ENCODE peak calls at places on chromosomes 7 and 10, in four cellular contexts. One of them, this sample, is unnamed.

GRCh38 chr10:117217196-117217761 is 20.0 kb downstream of the KCNK18 start:
- DNase-seq in hypothalamus: no peak
- DNase-seq in CMK: no peak
- DNase-seq in COR-L47: no peak
- DNase-seq in this sample: no peak

GRCh38 chr10:49569031-49569765 is 30.3 kb upstream of the ERCC6 start:
- DNase-seq in hypothalamus: no peak
- DNase-seq in CMK: no peak
- DNase-seq in COR-L47: no peak
- DNase-seq in this sample: no peak

GRCh38 chr7:83413831-83414230 is 235.1 kb downstream of the SEMA3E start:
- DNase-seq in COR-L47: peak
- DNase-seq in hypothalamus: no peak
- DNase-seq in CMK: no peak
- DNase-seq in this sample: no peak

GRCh38 chr7:12031638-12032037 is 179.5 kb upstream of the TMEM106B start:
- DNase-seq in hypothalamus: no peak
- DNase-seq in COR-L47: no peak
- DNase-seq in CMK: no peak
- DNase-seq in this sample: no peak

GRCh38 chr7:14936530-14936929 is 34.0 kb upstream of the DGKB start:
- DNase-seq in CMK: no peak
- DNase-seq in hypothalamus: no peak
- DNase-seq in COR-L47: no peak
- DNase-seq in this sample: no peak

GRCh38 chr7:101159696-101160674 is 5.4 kb downstream of the VGF start:
- DNase-seq in CMK: no peak
- DNase-seq in hypothalamus: no peak
- DNase-seq in COR-L47: no peak
- DNase-seq in this sample: no peak

GRCh38 chr10:132449051-132449825 is 52.2 kb downstream of the PWWP2B start:
- DNase-seq in COR-L47: no peak
- DNase-seq in hypothalamus: no peak
- DNase-seq in CMK: no peak
- DNase-seq in this sample: peak

GRCh38 chr7:111840528-111840927 is 278.2 kb upstream of the IMMP2L start:
- DNase-seq in hypothalamus: no peak
- DNase-seq in COR-L47: no peak
- DNase-seq in CMK: no peak
- DNase-seq in this sample: no peak

GRCh38 chr7:44750424-44750823 is 1.8 kb downstream of the ZMIZ2 start:
- DNase-seq in hypothalamus: no peak
- DNase-seq in COR-L47: no peak
- DNase-seq in CMK: no peak
- DNase-seq in this sample: no peak

GRCh38 chr10:116918583-116918982 is 69.3 kb downstream of the ENO4 start:
- DNase-seq in CMK: no peak
- DNase-seq in COR-L47: no peak
- DNase-seq in hypothalamus: no peak
- DNase-seq in this sample: no peak

GRCh38 chr7:36389371-36390198 is at the start of gene ANLN:
- DNase-seq in COR-L47: peak
- DNase-seq in CMK: peak
- DNase-seq in hypothalamus: peak
- DNase-seq in this sample: peak

GRCh38 chr10:114207349-114207748 is 28.2 kb downstream of the TDRD1 start:
- DNase-seq in COR-L47: no peak
- DNase-seq in CMK: no peak
- DNase-seq in hypothalamus: no peak
- DNase-seq in this sample: peak

GRCh38 chr10:122121059-122121458 is 132.1 kb downstream of the TACC2 start:
- DNase-seq in CMK: no peak
- DNase-seq in COR-L47: no peak
- DNase-seq in hypothalamus: no peak
- DNase-seq in this sample: no peak

GRCh38 chr10:37314862-37315261 is 189.5 kb downstream of the ANKRD30A start:
- DNase-seq in CMK: no peak
- DNase-seq in hypothalamus: no peak
- DNase-seq in COR-L47: no peak
- DNase-seq in this sample: no peak

GRCh38 chr7:8434290-8435002 is 1.0 kb downstream of the NXPH1 start:
- DNase-seq in hypothalamus: no peak
- DNase-seq in COR-L47: no peak
- DNase-seq in CMK: no peak
- DNase-seq in this sample: no peak

GRCh38 chr7:117445206-117445605 is 17.9 kb upstream of the ASZ1 start:
- DNase-seq in CMK: no peak
- DNase-seq in COR-L47: no peak
- DNase-seq in hypothalamus: no peak
- DNase-seq in this sample: no peak

GRCh38 chr7:46606771-46607170 is 685.7 kb upstream of the IGFBP3 start:
- DNase-seq in COR-L47: no peak
- DNase-seq in hypothalamus: no peak
- DNase-seq in CMK: no peak
- DNase-seq in this sample: no peak

GRCh38 chr10:22908837-22909236 is 19.0 kb upstream of the ARMC3 start:
- DNase-seq in hypothalamus: no peak
- DNase-seq in CMK: no peak
- DNase-seq in COR-L47: no peak
- DNase-seq in this sample: no peak

GRCh38 chr7:56447864-56448693 is 331.9 kb upstream of the NUPR2 start:
- DNase-seq in COR-L47: no peak
- DNase-seq in hypothalamus: no peak
- DNase-seq in CMK: no peak
- DNase-seq in this sample: no peak

GRCh38 chr7:1900847-1901246 is 230.8 kb downstream of the ELFN1 start:
- DNase-seq in COR-L47: no peak
- DNase-seq in hypothalamus: no peak
- DNase-seq in CMK: no peak
- DNase-seq in this sample: no peak

GRCh38 chr7:4123823-4124222 is 558.3 kb upstream of the FOXK1 start:
- DNase-seq in hypothalamus: no peak
- DNase-seq in COR-L47: no peak
- DNase-seq in CMK: peak
- DNase-seq in this sample: no peak

GRCh38 chr7:23334482-23335056 is 35.4 kb downstream of the MALSU1 start:
- DNase-seq in COR-L47: peak
- DNase-seq in hypothalamus: no peak
- DNase-seq in CMK: no peak
- DNase-seq in this sample: no peak

GRCh38 chr10:13920031-13920430 is 333.3 kb downstream of the PRPF18 start:
- DNase-seq in CMK: no peak
- DNase-seq in hypothalamus: no peak
- DNase-seq in COR-L47: no peak
- DNase-seq in this sample: no peak

GRCh38 chr10:96017227-96017687 is 26.1 kb upstream of the CCNJ start:
- DNase-seq in CMK: no peak
- DNase-seq in hypothalamus: no peak
- DNase-seq in COR-L47: peak
- DNase-seq in this sample: peak

GRCh38 chr10:69958232-69958902 is 94.3 kb upstream of the MACROH2A2 start:
- DNase-seq in hypothalamus: no peak
- DNase-seq in CMK: peak
- DNase-seq in COR-L47: peak
- DNase-seq in this sample: peak

GRCh38 chr10:103394180-103394579 is 2.1 kb downstream of the ATP5MK start:
- DNase-seq in COR-L47: no peak
- DNase-seq in CMK: no peak
- DNase-seq in hypothalamus: no peak
- DNase-seq in this sample: no peak

GRCh38 chr10:77889277-77889903 is 37.2 kb downstream of the DLG5 start:
- DNase-seq in COR-L47: no peak
- DNase-seq in CMK: no peak
- DNase-seq in hypothalamus: peak
- DNase-seq in this sample: no peak

GRCh38 chr7:100865372-100865911 is 1.7 kb upstream of the TRIP6 start:
- DNase-seq in CMK: no peak
- DNase-seq in COR-L47: no peak
- DNase-seq in hypothalamus: no peak
- DNase-seq in this sample: no peak

GRCh38 chr7:87202208-87202607 is 17.3 kb downstream of the TMEM243 start:
- DNase-seq in COR-L47: no peak
- DNase-seq in hypothalamus: no peak
- DNase-seq in CMK: no peak
- DNase-seq in this sample: no peak

GRCh38 chr7:57400531-57401155 is 49.3 kb upstream of the ZNF716 start:
- DNase-seq in CMK: no peak
- DNase-seq in hypothalamus: no peak
- DNase-seq in COR-L47: no peak
- DNase-seq in this sample: no peak

GRCh38 chr7:150983893-150984368 is 5.8 kb upstream of the KCNH2 start:
- DNase-seq in COR-L47: no peak
- DNase-seq in hypothalamus: no peak
- DNase-seq in CMK: no peak
- DNase-seq in this sample: no peak

GRCh38 chr7:112199035-112199655 is 7.1 kb downstream of the DOCK4 start:
- DNase-seq in hypothalamus: no peak
- DNase-seq in CMK: no peak
- DNase-seq in COR-L47: no peak
- DNase-seq in this sample: no peak

GRCh38 chr7:34451923-34452322 is 206.1 kb upstream of the NPSR1 start:
- DNase-seq in CMK: no peak
- DNase-seq in hypothalamus: no peak
- DNase-seq in COR-L47: no peak
- DNase-seq in this sample: no peak

GRCh38 chr10:58513189-58514101 is 773 bp downstream of the BICC1 start:
- DNase-seq in CMK: no peak
- DNase-seq in COR-L47: peak
- DNase-seq in hypothalamus: no peak
- DNase-seq in this sample: peak